ENCODE peak calls at places on chromosomes 2 and 18, in six cellular contexts. I is T-cell, V is NCI-H82, Y is HuH-7.5, N is progenitor cell of endocrine pancreas, C is thyroid gland. K is an unnamed sample.

GRCh38 chr2:46180189-46180588 is 117.0 kb upstream of the EPAS1 start:
- DNase-seq in I (no peak), V (no peak), Y (no peak), N (no peak), C (no peak), K (no peak)

GRCh38 chr2:144466637-144467036 is 53.3 kb downstream of the ZEB2 start:
- DNase-seq in I (no peak), V (no peak), Y (no peak), N (no peak), C (no peak), K (no peak)

GRCh38 chr2:176814274-176814673 is 398.3 kb upstream of the HNRNPA3 start:
- DNase-seq in I (no peak), V (no peak), Y (peak; percentile 19), N (no peak), C (no peak), K (no peak)

GRCh38 chr18:22556271-22556990 is 138.7 kb upstream of the CTAGE1 start:
- DNase-seq in I (no peak), V (no peak), Y (no peak), N (no peak), C (peak; percentile 85), K (no peak)

GRCh38 chr2:62611820-62612219 is 93.7 kb upstream of the EHBP1 start:
- DNase-seq in I (no peak), V (no peak), Y (no peak), N (no peak), C (no peak), K (no peak)

GRCh38 chr18:6401687-6402086 is 13.0 kb downstream of the L3MBTL4 start:
- DNase-seq in I (no peak), V (peak; percentile 16), Y (no peak), N (no peak), C (no peak), K (no peak)

GRCh38 chr18:68839701-68840100 is 41.8 kb downstream of the CCDC102B start:
- DNase-seq in I (no peak), V (no peak), Y (no peak), N (no peak), C (no peak), K (no peak)

GRCh38 chr2:85649201-85650190 is 18.5 kb downstream of the SFTPB start:
- DNase-seq in I (no peak), V (no peak), Y (no peak), N (no peak), C (no peak), K (no peak)

GRCh38 chr2:157806426-157806825 is 69.7 kb downstream of the ACVR1 start:
- DNase-seq in I (no peak), V (no peak), Y (no peak), N (no peak), C (no peak), K (no peak)

GRCh38 chr2:173589604-173590277 is 235.1 kb downstream of the CDCA7 start:
- DNase-seq in I (no peak), V (no peak), Y (no peak), N (no peak), C (peak; percentile 53), K (no peak)

GRCh38 chr2:219286436-219287115 is 7.4 kb downstream of the DNAJB2 start:
- DNase-seq in I (no peak), V (no peak), Y (peak; percentile 9), N (no peak), C (no peak), K (no peak)

GRCh38 chr2:96506907-96507240 is 1.7 kb upstream of the NEURL3 start:
- DNase-seq in I (no peak), V (no peak), Y (no peak), N (no peak), C (no peak), K (no peak)

GRCh38 chr2:96509114-96509846 is 4.1 kb upstream of the NEURL3 start:
- DNase-seq in I (no peak), V (peak; percentile 90), Y (peak; percentile 88), N (peak; percentile 95), C (peak; percentile 88), K (peak; percentile 44)

GRCh38 chr2:205684871-205685313 is 2.6 kb downstream of the NRP2 start:
- DNase-seq in I (no peak), V (peak; percentile 68), Y (no peak), N (no peak), C (no peak), K (no peak)

GRCh38 chr2:204571041-204571440 is 25.8 kb downstream of the PARD3B start:
- DNase-seq in I (no peak), V (no peak), Y (no peak), N (no peak), C (no peak), K (no peak)

GRCh38 chr2:239383796-239384156 is 17.0 kb downstream of the HDAC4 start:
- DNase-seq in I (no peak), V (no peak), Y (no peak), N (no peak), C (no peak), K (no peak)

GRCh38 chr18:44819944-44820510 is 139.3 kb downstream of the SETBP1 start:
- DNase-seq in I (no peak), V (no peak), Y (no peak), N (no peak), C (peak; percentile 77), K (no peak)

GRCh38 chr2:14516844-14517243 is 115.7 kb upstream of the LRATD1 start:
- DNase-seq in I (no peak), V (no peak), Y (no peak), N (no peak), C (no peak), K (no peak)

GRCh38 chr2:240567872-240568677 is at the start of gene RNPEPL1:
- DNase-seq in I (no peak), V (peak; percentile 60), Y (peak; percentile 64), N (peak; percentile 49), C (peak; percentile 59), K (peak; percentile 67)

GRCh38 chr2:54497738-54498680 is 41.9 kb downstream of the SPTBN1 start:
- DNase-seq in I (no peak), V (peak; percentile 34), Y (peak; percentile 43), N (no peak), C (peak; percentile 33), K (no peak)

GRCh38 chr2:88261725-88262124 is 91.6 kb downstream of the THNSL2 start:
- DNase-seq in I (no peak), V (no peak), Y (no peak), N (no peak), C (no peak), K (no peak)

GRCh38 chr18:7617738-7618422 is 50.8 kb downstream of the PTPRM start:
- DNase-seq in I (no peak), V (no peak), Y (no peak), N (no peak), C (peak; percentile 92), K (no peak)

GRCh38 chr2:149645391-149645790 is 57.8 kb upstream of the MMADHC start:
- DNase-seq in I (no peak), V (no peak), Y (no peak), N (no peak), C (no peak), K (no peak)

K was measured in naive B cell.